ENCODE peak calls at places on chromosome 10, in ten cellular contexts. S is BE2C, N is fibroblast of pulmonary artery, P is lower lobe of right lung, T is kidney epithelial cell, C is cardiac fibroblast, A is astrocyte of the spinal cord, J is IMR-90, D is transverse colon, Q is breast epithelium. K is an unnamed sample.

GRCh38 chr10:84308481-84309304 is 19.7 kb upstream of the CCSER2 start:
- DNase-seq in S (peak; percentile 23), N (peak; percentile 72), P (peak; percentile 55), T (peak; percentile 52), C (peak; percentile 62), A (peak; percentile 89), J (peak; percentile 92), D (peak; percentile 51), Q (no peak), K (no peak)

GRCh38 chr10:50567384-50567783 is 56.4 kb downstream of the SGMS1 start:
- DNase-seq in S (peak; percentile 29), N (no peak), P (no peak), T (no peak), C (no peak), A (no peak), J (no peak), D (no peak), Q (no peak), K (no peak)

GRCh38 chr10:130924138-130924819 is 387.2 kb downstream of the TCERG1L start:
- DNase-seq in S (no peak), N (no peak), P (no peak), T (no peak), C (no peak), A (no peak), J (no peak), D (no peak), Q (no peak), K (no peak)

GRCh38 chr10:21317902-21318301 is 207.6 kb downstream of the SKIDA1 start:
- DNase-seq in S (no peak), N (peak; percentile 25), P (no peak), T (no peak), C (peak; percentile 76), A (peak; percentile 90), J (peak; percentile 97), D (no peak), Q (no peak), K (peak; percentile 53)

GRCh38 chr10:86060386-86061280 is 306.0 kb downstream of the GRID1 start:
- DNase-seq in S (no peak), N (no peak), P (no peak), T (no peak), C (no peak), A (no peak), J (no peak), D (no peak), Q (no peak), K (no peak)

GRCh38 chr10:62075912-62076311 is 174.4 kb downstream of the ARID5B start:
- DNase-seq in S (no peak), N (no peak), P (no peak), T (no peak), C (no peak), A (no peak), J (no peak), D (no peak), Q (no peak), K (no peak)

GRCh38 chr10:8044331-8044907 is 10.1 kb upstream of the GATA3 start:
- DNase-seq in S (no peak), N (no peak), P (no peak), T (no peak), C (no peak), A (no peak), J (no peak), D (no peak), Q (no peak), K (no peak)

GRCh38 chr10:6224781-6225180 is 22.0 kb downstream of the PFKFB3 start:
- DNase-seq in S (no peak), N (no peak), P (no peak), T (no peak), C (no peak), A (no peak), J (no peak), D (no peak), Q (no peak), K (no peak)

GRCh38 chr10:64080071-64080470 is 558.9 kb downstream of the REEP3 start:
- DNase-seq in S (no peak), N (no peak), P (no peak), T (no peak), C (no peak), A (no peak), J (no peak), D (no peak), Q (no peak), K (no peak)

GRCh38 chr10:132865236-132865635 is 77.1 kb downstream of the CFAP46 start:
- DNase-seq in S (no peak), N (no peak), P (peak; percentile 20), T (no peak), C (no peak), A (no peak), J (no peak), D (peak; percentile 0), Q (no peak), K (no peak)

GRCh38 chr10:3848005-3848767 is 63.2 kb upstream of the KLF6 start:
- DNase-seq in S (no peak), N (no peak), P (no peak), T (no peak), C (peak; percentile 74), A (peak; percentile 7), J (peak; percentile 51), D (no peak), Q (no peak), K (no peak)

GRCh38 chr10:109924100-109924499 is 789 bp upstream of the XPNPEP1 start:
- DNase-seq in S (no peak), N (no peak), P (no peak), T (no peak), C (no peak), A (no peak), J (no peak), D (no peak), Q (no peak), K (no peak)

GRCh38 chr10:126036515-126036914 is 140.2 kb downstream of the FANK1 start:
- DNase-seq in S (no peak), N (no peak), P (no peak), T (no peak), C (no peak), A (no peak), J (no peak), D (no peak), Q (no peak), K (no peak)

GRCh38 chr10:14466256-14466655 is 135.5 kb upstream of the FRMD4A start:
- DNase-seq in S (no peak), N (peak; percentile 35), P (no peak), T (peak; percentile 98), C (peak; percentile 52), A (peak; percentile 53), J (peak; percentile 49), D (no peak), Q (no peak), K (no peak)

GRCh38 chr10:88080213-88080612 is 216.8 kb downstream of the PTEN start:
- DNase-seq in S (no peak), N (peak; percentile 7), P (no peak), T (peak; percentile 82), C (peak; percentile 34), A (peak; percentile 68), J (peak; percentile 78), D (no peak), Q (no peak), K (no peak)

GRCh38 chr10:30637881-30638467 is 8.4 kb upstream of the LYZL2 start:
- DNase-seq in S (no peak), N (peak; percentile 86), P (no peak), T (peak; percentile 91), C (peak; percentile 91), A (peak; percentile 89), J (peak; percentile 96), D (no peak), Q (no peak), K (no peak)

GRCh38 chr10:86256690-86257315 is 109.8 kb downstream of the GRID1 start:
- DNase-seq in S (no peak), N (no peak), P (no peak), T (no peak), C (no peak), A (no peak), J (no peak), D (no peak), Q (no peak), K (no peak)

GRCh38 chr10:104317195-104318095 is 20.8 kb downstream of the ITPRIP start:
- DNase-seq in S (no peak), N (peak; percentile 76), P (no peak), T (no peak), C (peak; percentile 84), A (no peak), J (peak; percentile 81), D (no peak), Q (no peak), K (no peak)
- TF ChIP-seq CTCF in S (no peak), N (no peak), P (no peak), T (no peak), C (no peak), A (no peak), J (peak; percentile 1), D (no peak), Q (no peak), K (no peak)

GRCh38 chr10:78381072-78381471 is 347.4 kb downstream of the RPS24 start:
- DNase-seq in S (no peak), N (no peak), P (no peak), T (no peak), C (peak; percentile 1), A (no peak), J (no peak), D (no peak), Q (no peak), K (no peak)
- TF ChIP-seq CTCF in S (peak; percentile 48), N (peak; percentile 23), P (no peak), T (peak; percentile 57), C (peak; percentile 44), A (peak; percentile 45), J (peak; percentile 23), D (no peak), Q (no peak), K (no peak)

GRCh38 chr10:71713135-71714040 is 6.2 kb downstream of the C10orf105 start:
- DNase-seq in S (peak; percentile 30), N (peak; percentile 94), P (peak; percentile 74), T (no peak), C (peak; percentile 87), A (peak; percentile 43), J (peak; percentile 80), D (peak; percentile 69), Q (peak; percentile 91), K (peak; percentile 87)
- TF ChIP-seq CTCF in S (peak; percentile 19), N (peak; percentile 32), P (no peak), T (peak; percentile 8), C (peak; percentile 31), A (peak; percentile 5), J (peak; percentile 28), D (peak; percentile 28), Q (peak; percentile 24), K (no peak)

GRCh38 chr10:119597405-119598186 is 832 bp upstream of the TIAL1 start:
- DNase-seq in S (no peak), N (no peak), P (no peak), T (no peak), C (no peak), A (no peak), J (no peak), D (no peak), Q (no peak), K (no peak)

GRCh38 chr10:119595715-119596515 is 849 bp downstream of the TIAL1 start:
- DNase-seq in S (peak; percentile 35), N (peak; percentile 46), P (peak; percentile 71), T (no peak), C (peak; percentile 47), A (peak; percentile 34), J (peak; percentile 44), D (peak; percentile 47), Q (peak; percentile 32), K (peak; percentile 91)

GRCh38 chr10:119595134-119595714 is 1.5 kb downstream of the TIAL1 start:
- DNase-seq in S (no peak), N (peak; percentile 49), P (no peak), T (peak; percentile 25), C (peak; percentile 61), A (peak; percentile 47), J (peak; percentile 56), D (no peak), Q (no peak), K (no peak)

GRCh38 chr10:119598397-119598796 is 1.6 kb upstream of the TIAL1 start:
- DNase-seq in S (no peak), N (no peak), P (no peak), T (no peak), C (no peak), A (no peak), J (no peak), D (no peak), Q (no peak), K (no peak)

GRCh38 chr10:119596537-119597404 is at the start of gene TIAL1:
- DNase-seq in S (peak; percentile 96), N (peak; percentile 100), P (peak; percentile 99), T (peak; percentile 99), C (peak; percentile 100), A (peak; percentile 100), J (peak; percentile 99), D (peak; percentile 98), Q (peak; percentile 98), K (peak; percentile 99)
- TF ChIP-seq CTCF in S (no peak), N (no peak), P (no peak), T (no peak), C (no peak), A (no peak), J (no peak), D (no peak), Q (no peak), K (no peak)